ENCODE peak calls at places on chromosomes 11 and 22, in eight cellular contexts. One of them, this sample, is unnamed.

GRCh38 chr11:22392561-22392960 is 54.4 kb downstream of the SLC17A6 start:
- DNase-seq in left lung: no peak
- DNase-seq in ovary: no peak
- DNase-seq in uterus: no peak
- DNase-seq in fibroblast of lung: no peak
- DNase-seq in A549: no peak
- DNase-seq in heart right ventricle: no peak
- DNase-seq in K562: no peak
- DNase-seq in this sample: peak; percentile 4

GRCh38 chr11:92259861-92260260 is 35.2 kb downstream of the FAT3 start:
- DNase-seq in A549: no peak
- DNase-seq in ovary: no peak
- DNase-seq in K562: no peak
- DNase-seq in left lung: no peak
- DNase-seq in heart right ventricle: no peak
- DNase-seq in uterus: no peak
- DNase-seq in fibroblast of lung: no peak
- DNase-seq in this sample: no peak

GRCh38 chr11:20020198-20020597 is 140.1 kb downstream of the DBX1 start:
- DNase-seq in fibroblast of lung: no peak
- DNase-seq in uterus: no peak
- DNase-seq in left lung: no peak
- DNase-seq in ovary: no peak
- DNase-seq in heart right ventricle: no peak
- DNase-seq in A549: no peak
- DNase-seq in K562: no peak
- DNase-seq in this sample: no peak

GRCh38 chr11:56716379-56716854 is 17.5 kb downstream of the OR9G1 start:
- DNase-seq in ovary: no peak
- DNase-seq in K562: no peak
- DNase-seq in left lung: no peak
- DNase-seq in A549: no peak
- DNase-seq in uterus: no peak
- DNase-seq in heart right ventricle: no peak
- DNase-seq in fibroblast of lung: no peak
- DNase-seq in this sample: peak; percentile 75

GRCh38 chr11:107928767-107929507 is 689 bp downstream of the RAB39A start:
- DNase-seq in fibroblast of lung: no peak
- DNase-seq in ovary: no peak
- DNase-seq in left lung: peak; percentile 33
- DNase-seq in uterus: no peak
- DNase-seq in heart right ventricle: peak; percentile 8
- DNase-seq in K562: no peak
- DNase-seq in A549: peak; percentile 4
- DNase-seq in this sample: no peak

GRCh38 chr11:47105974-47106373 is 70.7 kb downstream of the ARFGAP2 start:
- DNase-seq in A549: no peak
- DNase-seq in K562: no peak
- DNase-seq in left lung: no peak
- DNase-seq in heart right ventricle: no peak
- DNase-seq in uterus: no peak
- DNase-seq in fibroblast of lung: no peak
- DNase-seq in ovary: no peak
- DNase-seq in this sample: no peak

GRCh38 chr11:62324738-62325556 is 12.3 kb upstream of the ASRGL1 start:
- DNase-seq in heart right ventricle: no peak
- DNase-seq in left lung: no peak
- DNase-seq in uterus: no peak
- DNase-seq in ovary: no peak
- DNase-seq in A549: peak; percentile 52
- DNase-seq in fibroblast of lung: peak; percentile 35
- DNase-seq in K562: peak; percentile 81
- DNase-seq in this sample: peak; percentile 47

GRCh38 chr22:19846620-19847344 is 7.9 kb downstream of the GNB1L start:
- DNase-seq in K562: peak; percentile 50
- DNase-seq in ovary: no peak
- DNase-seq in heart right ventricle: no peak
- DNase-seq in left lung: no peak
- DNase-seq in A549: no peak
- DNase-seq in uterus: no peak
- DNase-seq in fibroblast of lung: no peak
- DNase-seq in this sample: no peak

GRCh38 chr11:10481567-10482349 is 26.7 kb downstream of the AMPD3 start:
- DNase-seq in fibroblast of lung: peak; percentile 12
- DNase-seq in ovary: no peak
- DNase-seq in heart right ventricle: no peak
- DNase-seq in A549: no peak
- DNase-seq in left lung: no peak
- DNase-seq in uterus: no peak
- DNase-seq in K562: no peak
- DNase-seq in this sample: no peak

GRCh38 chr11:62124186-62125113 is 639 bp downstream of the INCENP start:
- DNase-seq in heart right ventricle: peak; percentile 28
- DNase-seq in K562: peak; percentile 67
- DNase-seq in fibroblast of lung: peak; percentile 27
- DNase-seq in left lung: peak; percentile 52
- DNase-seq in uterus: no peak
- DNase-seq in A549: no peak
- DNase-seq in ovary: no peak
- DNase-seq in this sample: peak; percentile 79

GRCh38 chr11:112656772-112657428 is 304.3 kb upstream of the NCAM1 start:
- DNase-seq in A549: no peak
- DNase-seq in left lung: no peak
- DNase-seq in heart right ventricle: no peak
- DNase-seq in K562: no peak
- DNase-seq in ovary: no peak
- DNase-seq in uterus: no peak
- DNase-seq in fibroblast of lung: peak; percentile 44
- DNase-seq in this sample: peak; percentile 92

GRCh38 chr22:20728523-20729190 is 45.3 kb upstream of the SERPIND1 start:
- DNase-seq in heart right ventricle: no peak
- DNase-seq in ovary: no peak
- DNase-seq in K562: no peak
- DNase-seq in uterus: no peak
- DNase-seq in A549: no peak
- DNase-seq in left lung: no peak
- DNase-seq in fibroblast of lung: no peak
- DNase-seq in this sample: no peak

DNA sequence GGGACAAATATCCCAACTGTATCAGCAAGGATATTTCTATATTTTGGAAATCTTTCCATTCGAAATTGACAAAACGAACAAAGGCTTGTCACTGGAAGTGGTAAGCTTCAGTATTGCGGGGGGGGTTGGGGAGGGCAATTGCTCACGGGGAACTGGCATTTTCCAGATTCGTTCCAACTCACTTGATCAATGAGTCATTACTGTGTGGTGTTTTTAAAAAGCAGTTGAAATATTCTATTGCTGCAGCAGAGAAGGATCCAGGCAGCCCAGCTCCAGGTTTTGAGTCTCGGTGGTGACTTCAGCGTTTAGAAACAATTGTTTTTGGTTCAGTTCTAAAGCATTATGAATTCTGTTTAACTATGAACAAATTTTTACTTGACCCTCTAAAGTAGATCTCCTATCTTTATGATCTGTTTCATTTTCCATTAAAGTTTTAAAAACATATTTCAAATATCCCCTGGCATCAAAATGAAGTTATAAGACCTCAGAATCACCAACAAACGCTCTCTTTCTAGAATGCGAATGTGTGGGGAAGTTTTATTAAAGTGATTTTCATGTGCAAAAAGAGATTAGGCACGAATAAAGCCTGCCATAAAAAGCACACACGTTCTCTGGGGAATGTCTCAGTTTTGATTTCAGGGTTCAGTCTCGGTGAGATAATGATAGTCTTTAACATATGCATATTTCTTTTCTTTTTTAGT is 33.7 kb upstream of the FBLN1 start:
- DNase-seq in uterus: peak; percentile 22
- DNase-seq in fibroblast of lung: peak; percentile 67
- DNase-seq in K562: no peak
- DNase-seq in left lung: no peak
- DNase-seq in A549: no peak
- DNase-seq in ovary: peak; percentile 7
- DNase-seq in heart right ventricle: no peak
- DNase-seq in this sample: peak; percentile 81
- H3K4me3 ChIP-seq in uterus: no peak overlapping the region
- H3K4me3 ChIP-seq in fibroblast of lung: no peak overlapping the region
- H3K4me3 ChIP-seq in K562: no peak overlapping the region
- H3K4me3 ChIP-seq in left lung: no peak overlapping the region
- H3K4me3 ChIP-seq in A549: no peak overlapping the region
- H3K4me3 ChIP-seq in ovary: no peak overlapping the region
- H3K4me3 ChIP-seq in heart right ventricle: no peak overlapping the region
- H3K4me3 ChIP-seq in this sample: no peak overlapping the region

DNA sequence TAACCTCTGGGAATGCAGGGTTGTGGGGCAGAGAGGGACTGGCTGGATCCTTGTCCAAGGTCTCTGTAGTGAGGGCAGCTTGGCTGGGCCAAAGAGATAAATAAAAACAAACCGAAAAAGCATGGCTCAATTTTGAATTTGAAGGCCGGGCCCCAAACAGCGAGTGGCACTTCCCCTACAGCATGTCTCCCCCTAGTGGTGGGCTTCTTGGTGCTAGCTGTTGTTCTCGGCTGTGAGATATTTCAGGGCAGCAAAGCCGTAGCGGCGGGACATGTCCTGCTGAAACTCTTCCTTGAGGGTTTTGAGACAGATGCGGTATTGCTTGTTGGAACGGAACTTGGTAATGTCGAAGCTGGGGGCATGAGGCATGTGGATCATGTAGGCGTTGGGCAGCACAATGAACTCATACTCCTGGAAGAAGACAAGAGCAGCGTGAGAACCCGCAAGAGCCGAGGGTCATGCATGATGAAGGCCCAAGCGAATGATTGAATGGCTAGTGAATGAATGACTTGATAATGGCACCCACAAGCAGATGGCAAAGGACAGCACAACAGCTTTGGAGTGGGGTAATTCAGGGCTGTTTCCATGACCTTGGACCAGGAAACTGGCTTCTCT is 216.1 kb upstream of the SYN3 start:
- DNase-seq in K562: peak; percentile 35
- DNase-seq in left lung: no peak
- DNase-seq in A549: peak; percentile 22
- DNase-seq in fibroblast of lung: no peak
- DNase-seq in ovary: no peak
- DNase-seq in uterus: no peak
- DNase-seq in heart right ventricle: no peak
- DNase-seq in this sample: no peak
- TF ChIP-seq CTCF in K562: peak; percentile 62
- TF ChIP-seq CTCF in left lung: no peak
- TF ChIP-seq CTCF in A549: no peak
- TF ChIP-seq CTCF in fibroblast of lung: peak; percentile 36
- TF ChIP-seq CTCF in ovary: no peak
- TF ChIP-seq CTCF in uterus: no peak
- TF ChIP-seq CTCF in heart right ventricle: peak; percentile 29
- TF ChIP-seq CTCF in this sample: no peak

GRCh38 chr22:40335358-40335757 is 10.9 kb upstream of the ADSL start:
- DNase-seq in uterus: no peak
- DNase-seq in heart right ventricle: no peak
- DNase-seq in K562: no peak
- DNase-seq in left lung: no peak
- DNase-seq in fibroblast of lung: no peak
- DNase-seq in A549: no peak
- DNase-seq in ovary: no peak
- DNase-seq in this sample: no peak

GRCh38 chr22:40334899-40335298 is 11.4 kb upstream of the ADSL start:
- DNase-seq in uterus: no peak
- DNase-seq in heart right ventricle: no peak
- DNase-seq in K562: no peak
- DNase-seq in A549: no peak
- DNase-seq in left lung: no peak
- DNase-seq in fibroblast of lung: no peak
- DNase-seq in ovary: no peak
- DNase-seq in this sample: no peak

GRCh38 chr22:40332319-40332781 is 13.9 kb upstream of the ADSL start:
- DNase-seq in fibroblast of lung: peak; percentile 72
- DNase-seq in A549: no peak
- DNase-seq in K562: no peak
- DNase-seq in ovary: no peak
- DNase-seq in heart right ventricle: no peak
- DNase-seq in left lung: no peak
- DNase-seq in uterus: no peak
- DNase-seq in this sample: peak; percentile 24

GRCh38 chr22:40331706-40332105 is 14.6 kb upstream of the ADSL start:
- DNase-seq in A549: no peak
- DNase-seq in K562: no peak
- DNase-seq in ovary: no peak
- DNase-seq in heart right ventricle: no peak
- DNase-seq in fibroblast of lung: no peak
- DNase-seq in uterus: no peak
- DNase-seq in left lung: no peak
- DNase-seq in this sample: no peak

DNA sequence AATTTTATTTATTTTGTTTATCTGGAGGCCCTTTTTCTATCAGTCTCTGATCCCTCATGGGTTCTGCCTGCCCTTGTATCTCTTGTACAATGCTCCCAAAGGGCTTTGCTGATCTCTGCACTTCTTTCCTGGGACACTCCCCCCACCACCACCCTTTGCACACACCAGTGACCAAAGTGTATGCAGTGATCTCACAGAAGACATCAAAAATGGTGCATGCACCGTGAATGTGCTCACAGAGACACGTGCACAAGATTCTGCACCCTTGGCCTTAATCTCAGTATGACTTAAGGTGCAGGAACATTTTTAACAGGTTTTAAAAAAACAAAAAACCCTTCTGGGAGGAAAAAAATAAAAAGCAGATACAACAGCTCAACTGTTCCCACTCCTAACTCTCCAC is 12.2 kb upstream of the ADSL start:
- DNase-seq in left lung: no peak
- DNase-seq in fibroblast of lung: no peak
- DNase-seq in heart right ventricle: no peak
- DNase-seq in A549: no peak
- DNase-seq in ovary: no peak
- DNase-seq in K562: no peak
- DNase-seq in uterus: no peak
- DNase-seq in this sample: no peak
- H3K4me3 ChIP-seq in left lung: no peak overlapping the region
- H3K4me3 ChIP-seq in fibroblast of lung: no peak overlapping the region
- H3K4me3 ChIP-seq in heart right ventricle: no peak overlapping the region
- H3K4me3 ChIP-seq in A549: no peak overlapping the region
- H3K4me3 ChIP-seq in ovary: no peak overlapping the region
- H3K4me3 ChIP-seq in K562: no peak overlapping the region
- H3K4me3 ChIP-seq in uterus: no peak overlapping the region
- H3K4me3 ChIP-seq in this sample: no peak overlapping the region

GRCh38 chr11:97140885-97141494 is 751.2 kb downstream of the JRKL start:
- DNase-seq in A549: peak; percentile 2
- DNase-seq in ovary: no peak
- DNase-seq in left lung: no peak
- DNase-seq in uterus: no peak
- DNase-seq in K562: peak; percentile 6
- DNase-seq in fibroblast of lung: peak; percentile 14
- DNase-seq in heart right ventricle: no peak
- DNase-seq in this sample: peak; percentile 53
- TF ChIP-seq CTCF in A549: no peak
- TF ChIP-seq CTCF in ovary: no peak
- TF ChIP-seq CTCF in left lung: peak; percentile 49
- TF ChIP-seq CTCF in uterus: no peak
- TF ChIP-seq CTCF in K562: peak; percentile 54
- TF ChIP-seq CTCF in fibroblast of lung: peak; percentile 35
- TF ChIP-seq CTCF in heart right ventricle: peak; percentile 53
- TF ChIP-seq CTCF in this sample: peak; percentile 73